ENCODE peak calls at places on chromosomes 3 and 15, in eight cellular contexts. A, D, O, W, Y, S, F and Q are unnamed samples.

GRCh38 chr15:86892774-86893449 is 813.2 kb downstream of the AGBL1 start:
- DNase-seq in O (no peak), W (no peak), Y (no peak), D (no peak), F (no peak), A (no peak), S (no peak), Q (no peak)

GRCh38 chr15:91948001-91948608 is 94.6 kb downstream of the SLCO3A1 start:
- DNase-seq in A (no peak), S (peak), F (no peak), Y (no peak), D (no peak), W (peak), O (no peak), Q (no peak)

GRCh38 chr15:40244961-40245523 is 6.2 kb downstream of the PAK6 start:
- DNase-seq in Y (peak), F (no peak), S (no peak), W (no peak), A (no peak), D (no peak), O (no peak), Q (peak)

GRCh38 chr3:127390365-127391025 is 102.6 kb upstream of the PRR20G start:
- DNase-seq in O (no peak), A (no peak), W (no peak), F (no peak), D (no peak), Y (no peak), S (no peak), Q (no peak)

GRCh38 chr3:157129782-157130137 is 30.2 kb downstream of the CCNL1 start:
- DNase-seq in W (no peak), A (no peak), O (no peak), D (no peak), Y (no peak), S (no peak), F (no peak), Q (no peak)

GRCh38 chr3:25817107-25817506 is 27.2 kb downstream of the OXSM start:
- DNase-seq in F (no peak), Y (no peak), S (no peak), D (peak), O (no peak), W (no peak), A (no peak), Q (no peak)

GRCh38 chr15:74519311-74519710 is 21.7 kb upstream of the ARID3B start:
- DNase-seq in D (no peak), W (no peak), S (peak), O (no peak), Y (no peak), F (peak), A (peak), Q (no peak)

GRCh38 chr15:40388941-40389823 is 6.7 kb downstream of the KNSTRN start:
- DNase-seq in W (no peak), O (no peak), D (no peak), F (peak), Y (no peak), S (no peak), A (peak), Q (no peak)